ENCODE peak calls at places on chromosome 15, in four cellular contexts. One of them, this sample, is unnamed.

GRCh38 chr15:38414351-38414750 is 39.6 kb upstream of the FAM98B start:
- DNase-seq in astrocyte of the cerebellum: peak; percentile 67
- DNase-seq in neural progenitor cell: peak; percentile 64
- DNase-seq in fibroblast of pulmonary artery: peak; percentile 87
- DNase-seq in this sample: peak; percentile 53

GRCh38 chr15:51737538-51738305 is at the start of gene LYSMD2:
- DNase-seq in astrocyte of the cerebellum: no peak
- DNase-seq in neural progenitor cell: peak; percentile 74
- DNase-seq in fibroblast of pulmonary artery: peak; percentile 50
- DNase-seq in this sample: peak; percentile 51

GRCh38 chr15:49521802-49522201 is 98.8 kb downstream of the FGF7 start:
- DNase-seq in fibroblast of pulmonary artery: peak; percentile 36
- DNase-seq in neural progenitor cell: no peak
- DNase-seq in astrocyte of the cerebellum: no peak
- DNase-seq in this sample: peak; percentile 29

GRCh38 chr15:31598620-31599019 is 272.0 kb downstream of the KLF13 start:
- DNase-seq in neural progenitor cell: peak; percentile 30
- DNase-seq in astrocyte of the cerebellum: no peak
- DNase-seq in fibroblast of pulmonary artery: no peak
- DNase-seq in this sample: no peak

GRCh38 chr15:75178171-75178937 is 23.3 kb upstream of the C15orf39 start:
- DNase-seq in astrocyte of the cerebellum: no peak
- DNase-seq in neural progenitor cell: peak; percentile 74
- DNase-seq in fibroblast of pulmonary artery: no peak
- DNase-seq in this sample: no peak

GRCh38 chr15:31469801-31470545 is 143.3 kb downstream of the KLF13 start:
- DNase-seq in fibroblast of pulmonary artery: no peak
- DNase-seq in astrocyte of the cerebellum: no peak
- DNase-seq in neural progenitor cell: no peak
- DNase-seq in this sample: no peak

GRCh38 chr15:51770902-51771301 is 19.5 kb downstream of the TMOD2 start:
- DNase-seq in neural progenitor cell: no peak
- DNase-seq in fibroblast of pulmonary artery: no peak
- DNase-seq in astrocyte of the cerebellum: no peak
- DNase-seq in this sample: no peak

GRCh38 chr15:75646944-75647364 is 758 bp upstream of the SNX33 start:
- DNase-seq in astrocyte of the cerebellum: no peak
- DNase-seq in fibroblast of pulmonary artery: no peak
- DNase-seq in neural progenitor cell: peak; percentile 46
- DNase-seq in this sample: peak; percentile 40

GRCh38 chr15:47834093-47834492 is 116.8 kb downstream of the SEMA6D start:
- DNase-seq in neural progenitor cell: no peak
- DNase-seq in fibroblast of pulmonary artery: no peak
- DNase-seq in astrocyte of the cerebellum: no peak
- DNase-seq in this sample: peak; percentile 23

GRCh38 chr15:36331531-36332275 is 247.7 kb upstream of the CDIN1 start:
- DNase-seq in astrocyte of the cerebellum: no peak
- DNase-seq in neural progenitor cell: no peak
- DNase-seq in fibroblast of pulmonary artery: peak; percentile 27
- DNase-seq in this sample: no peak

GRCh38 chr15:84658788-84659411 is 901 bp upstream of the NMB start:
- DNase-seq in neural progenitor cell: no peak
- DNase-seq in fibroblast of pulmonary artery: no peak
- DNase-seq in astrocyte of the cerebellum: no peak
- DNase-seq in this sample: no peak

GRCh38 chr15:73637527-73637926 is 4.3 kb upstream of the NPTN start:
- DNase-seq in fibroblast of pulmonary artery: no peak
- DNase-seq in astrocyte of the cerebellum: no peak
- DNase-seq in neural progenitor cell: no peak
- DNase-seq in this sample: peak; percentile 54

GRCh38 chr15:79209116-79209515 is 73.4 kb upstream of the ANKRD34C start:
- DNase-seq in fibroblast of pulmonary artery: no peak
- DNase-seq in neural progenitor cell: no peak
- DNase-seq in astrocyte of the cerebellum: no peak
- DNase-seq in this sample: no peak

GRCh38 chr15:68183886-68184285 is 21.2 kb downstream of the CALML4 start:
- DNase-seq in fibroblast of pulmonary artery: peak; percentile 77
- DNase-seq in neural progenitor cell: no peak
- DNase-seq in astrocyte of the cerebellum: no peak
- DNase-seq in this sample: peak; percentile 15

GRCh38 chr15:96849501-96849900 is 519.0 kb downstream of the NR2F2 start:
- DNase-seq in neural progenitor cell: no peak
- DNase-seq in fibroblast of pulmonary artery: peak; percentile 38
- DNase-seq in astrocyte of the cerebellum: peak; percentile 32
- DNase-seq in this sample: peak; percentile 4

GRCh38 chr15:82750831-82751181 is 41.1 kb upstream of the AP3B2 start:
- DNase-seq in fibroblast of pulmonary artery: no peak
- DNase-seq in neural progenitor cell: no peak
- DNase-seq in astrocyte of the cerebellum: no peak
- DNase-seq in this sample: no peak

GRCh38 chr15:48380183-48380582 is 49.0 kb downstream of the DUT start:
- DNase-seq in neural progenitor cell: no peak
- DNase-seq in fibroblast of pulmonary artery: no peak
- DNase-seq in astrocyte of the cerebellum: no peak
- DNase-seq in this sample: no peak

GRCh38 chr15:42619641-42620371 is 44.4 kb downstream of the STARD9 start:
- DNase-seq in astrocyte of the cerebellum: peak; percentile 49
- DNase-seq in neural progenitor cell: peak; percentile 79
- DNase-seq in fibroblast of pulmonary artery: no peak
- DNase-seq in this sample: no peak

GRCh38 chr15:87118424-87118823 is 1038.8 kb downstream of the AGBL1 start:
- DNase-seq in astrocyte of the cerebellum: no peak
- DNase-seq in fibroblast of pulmonary artery: no peak
- DNase-seq in neural progenitor cell: no peak
- DNase-seq in this sample: no peak

GRCh38 chr15:67240235-67241131 is 14.0 kb downstream of the AAGAB start:
- DNase-seq in fibroblast of pulmonary artery: no peak
- DNase-seq in astrocyte of the cerebellum: no peak
- DNase-seq in neural progenitor cell: no peak
- DNase-seq in this sample: peak; percentile 30

GRCh38 chr15:76107169-76107568 is 47.4 kb downstream of the TMEM266 start:
- DNase-seq in astrocyte of the cerebellum: no peak
- DNase-seq in fibroblast of pulmonary artery: no peak
- DNase-seq in neural progenitor cell: no peak
- DNase-seq in this sample: peak; percentile 60

GRCh38 chr15:89450076-89451006 is 46.0 kb downstream of the RHCG start:
- DNase-seq in astrocyte of the cerebellum: no peak
- DNase-seq in neural progenitor cell: no peak
- DNase-seq in fibroblast of pulmonary artery: no peak
- DNase-seq in this sample: no peak

GRCh38 chr15:48890375-48890972 is 12.5 kb downstream of the EID1 start:
- DNase-seq in astrocyte of the cerebellum: no peak
- DNase-seq in neural progenitor cell: no peak
- DNase-seq in fibroblast of pulmonary artery: no peak
- DNase-seq in this sample: no peak

GRCh38 chr15:93983501-93983900 is 247.9 kb upstream of the MCTP2 start:
- DNase-seq in neural progenitor cell: no peak
- DNase-seq in astrocyte of the cerebellum: no peak
- DNase-seq in fibroblast of pulmonary artery: no peak
- DNase-seq in this sample: no peak

GRCh38 chr15:100029868-100030479 is 296.7 kb upstream of the LYSMD4 start:
- DNase-seq in neural progenitor cell: no peak
- DNase-seq in astrocyte of the cerebellum: no peak
- DNase-seq in fibroblast of pulmonary artery: no peak
- DNase-seq in this sample: no peak

GRCh38 chr15:25862469-25863066 is 559 bp downstream of the ATP10A start:
- DNase-seq in astrocyte of the cerebellum: no peak
- DNase-seq in fibroblast of pulmonary artery: peak; percentile 12
- DNase-seq in neural progenitor cell: peak; percentile 21
- DNase-seq in this sample: peak; percentile 9

GRCh38 chr15:35690698-35691116 is 144.7 kb upstream of the DPH6 start:
- DNase-seq in fibroblast of pulmonary artery: peak; percentile 99
- DNase-seq in neural progenitor cell: no peak
- DNase-seq in astrocyte of the cerebellum: peak; percentile 69
- DNase-seq in this sample: peak; percentile 32

GRCh38 chr15:61879219-61879618 is 181.0 kb downstream of the VPS13C start:
- DNase-seq in fibroblast of pulmonary artery: no peak
- DNase-seq in neural progenitor cell: no peak
- DNase-seq in astrocyte of the cerebellum: peak; percentile 19
- DNase-seq in this sample: peak; percentile 80

GRCh38 chr15:55231455-55231854 is 34.7 kb upstream of the RSL24D1 start:
- DNase-seq in fibroblast of pulmonary artery: no peak
- DNase-seq in neural progenitor cell: no peak
- DNase-seq in astrocyte of the cerebellum: no peak
- DNase-seq in this sample: no peak

GRCh38 chr15:35019401-35020327 is 31.6 kb upstream of the ZNF770 start:
- DNase-seq in fibroblast of pulmonary artery: peak; percentile 49
- DNase-seq in neural progenitor cell: no peak
- DNase-seq in astrocyte of the cerebellum: no peak
- DNase-seq in this sample: peak; percentile 57

GRCh38 chr15:42232606-42233005 is 24.5 kb upstream of the VPS39 start:
- DNase-seq in fibroblast of pulmonary artery: no peak
- DNase-seq in neural progenitor cell: no peak
- DNase-seq in astrocyte of the cerebellum: no peak
- DNase-seq in this sample: no peak

GRCh38 chr15:93846148-93846547 is 385.2 kb upstream of the MCTP2 start:
- DNase-seq in fibroblast of pulmonary artery: no peak
- DNase-seq in astrocyte of the cerebellum: no peak
- DNase-seq in neural progenitor cell: no peak
- DNase-seq in this sample: no peak

GRCh38 chr15:66777054-66777453 is 75.0 kb downstream of the SMAD6 start:
- DNase-seq in fibroblast of pulmonary artery: no peak
- DNase-seq in neural progenitor cell: no peak
- DNase-seq in astrocyte of the cerebellum: no peak
- DNase-seq in this sample: no peak

GRCh38 chr15:70783610-70784021 is 20.3 kb upstream of the UACA start:
- DNase-seq in neural progenitor cell: no peak
- DNase-seq in fibroblast of pulmonary artery: peak; percentile 69
- DNase-seq in astrocyte of the cerebellum: no peak
- DNase-seq in this sample: peak; percentile 60

GRCh38 chr15:78540955-78541743 is 905 bp downstream of the PSMA4 start:
- DNase-seq in fibroblast of pulmonary artery: no peak
- DNase-seq in neural progenitor cell: no peak
- DNase-seq in astrocyte of the cerebellum: no peak
- DNase-seq in this sample: peak; percentile 5

GRCh38 chr15:41969851-41970431 is 2.4 kb downstream of the EHD4 start:
- DNase-seq in astrocyte of the cerebellum: no peak
- DNase-seq in neural progenitor cell: no peak
- DNase-seq in fibroblast of pulmonary artery: no peak
- DNase-seq in this sample: peak; percentile 54

GRCh38 chr15:39976291-39977274 is 42.7 kb downstream of the EIF2AK4 start:
- DNase-seq in fibroblast of pulmonary artery: peak; percentile 62
- DNase-seq in neural progenitor cell: peak; percentile 61
- DNase-seq in astrocyte of the cerebellum: no peak
- DNase-seq in this sample: peak; percentile 39

DNA sequence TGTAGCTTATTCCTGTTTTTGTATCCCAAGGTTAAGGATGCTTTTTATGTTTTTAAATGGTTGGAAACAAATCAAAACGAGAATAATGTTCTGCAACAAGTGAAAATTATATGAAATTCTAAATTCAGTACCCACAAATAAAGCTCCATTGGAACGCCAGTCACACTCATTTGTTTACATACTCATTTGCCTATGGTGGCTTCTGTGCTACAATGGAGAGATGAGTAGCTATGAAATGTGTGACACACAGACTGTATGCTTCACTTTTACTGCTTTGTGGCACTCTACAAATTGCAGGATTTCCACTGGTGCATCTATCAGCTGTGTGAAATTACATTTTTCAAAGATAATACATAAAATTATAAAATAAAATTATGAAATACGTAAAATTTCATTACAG is 112.2 kb upstream of the TSPAN3 start:
- DNase-seq in astrocyte of the cerebellum: no peak
- DNase-seq in fibroblast of pulmonary artery: no peak
- DNase-seq in neural progenitor cell: no peak
- DNase-seq in this sample: no peak
- TF ChIP-seq CTCF in astrocyte of the cerebellum: no peak
- TF ChIP-seq CTCF in fibroblast of pulmonary artery: no peak
- TF ChIP-seq CTCF in neural progenitor cell: no peak
- TF ChIP-seq CTCF in this sample: no peak

GRCh38 chr15:64844576-64845140 is 2.9 kb downstream of the PLEKHO2 start:
- DNase-seq in neural progenitor cell: peak; percentile 39
- DNase-seq in fibroblast of pulmonary artery: no peak
- DNase-seq in astrocyte of the cerebellum: no peak
- DNase-seq in this sample: no peak

GRCh38 chr15:64842099-64842940 is 605 bp downstream of the PLEKHO2 start:
- DNase-seq in fibroblast of pulmonary artery: peak; percentile 49
- DNase-seq in neural progenitor cell: peak; percentile 42
- DNase-seq in astrocyte of the cerebellum: no peak
- DNase-seq in this sample: peak; percentile 35

GRCh38 chr15:64842986-64843561 is 1.4 kb downstream of the PLEKHO2 start:
- DNase-seq in astrocyte of the cerebellum: no peak
- DNase-seq in neural progenitor cell: no peak
- DNase-seq in fibroblast of pulmonary artery: peak; percentile 74
- DNase-seq in this sample: no peak

GRCh38 chr15:64843996-64844395 is 2.3 kb downstream of the PLEKHO2 start:
- DNase-seq in neural progenitor cell: peak; percentile 1
- DNase-seq in astrocyte of the cerebellum: no peak
- DNase-seq in fibroblast of pulmonary artery: no peak
- DNase-seq in this sample: no peak

DNA sequence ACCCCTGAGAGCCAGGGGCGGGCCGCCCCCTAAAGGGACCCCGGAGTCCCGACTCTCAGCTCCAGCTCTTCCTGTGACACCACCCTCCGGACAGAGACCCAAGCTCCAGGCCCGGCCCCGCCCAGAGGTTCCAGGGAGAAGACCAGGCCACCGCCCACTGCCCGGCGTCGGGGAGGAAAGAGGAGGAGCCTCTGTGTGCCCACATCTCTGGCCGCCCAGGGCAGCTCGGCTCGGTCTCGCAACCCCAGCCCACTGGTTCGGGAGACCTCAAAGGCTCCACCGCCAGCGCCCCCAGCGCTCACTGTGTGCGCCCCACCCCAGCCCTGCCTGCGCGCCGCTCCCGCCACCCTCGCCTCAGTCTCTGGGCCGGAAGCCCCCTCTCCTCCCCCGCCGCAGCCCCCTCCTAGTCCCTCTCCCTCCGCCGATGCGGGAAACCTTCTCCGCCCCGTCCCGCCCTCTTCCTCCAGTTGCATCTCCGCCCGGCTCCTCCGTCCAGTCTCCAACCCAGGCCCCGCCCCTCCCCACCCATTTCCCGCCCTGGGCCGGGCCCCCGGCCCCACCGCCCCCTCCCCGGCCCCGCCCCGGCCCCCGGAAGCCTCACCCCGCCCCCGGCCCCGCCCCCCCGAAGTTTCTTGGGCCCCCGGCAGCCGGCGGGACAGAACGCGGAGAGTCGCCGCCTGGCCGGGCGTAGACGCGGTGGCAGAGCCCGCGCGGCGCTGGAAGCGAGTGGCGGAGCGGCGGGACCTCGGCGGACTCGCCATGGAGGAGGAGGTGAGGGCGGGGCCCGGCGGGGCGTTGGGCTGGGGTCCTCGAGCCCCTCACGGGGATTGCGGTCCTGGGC is at the start of gene PLEKHO2:
- DNase-seq in neural progenitor cell: peak; percentile 98
- DNase-seq in fibroblast of pulmonary artery: peak; percentile 96
- DNase-seq in astrocyte of the cerebellum: peak; percentile 87
- DNase-seq in this sample: peak; percentile 87
- TF ChIP-seq CTCF in neural progenitor cell: peak; percentile 39
- TF ChIP-seq CTCF in fibroblast of pulmonary artery: peak; percentile 5
- TF ChIP-seq CTCF in astrocyte of the cerebellum: no peak
- TF ChIP-seq CTCF in this sample: no peak

GRCh38 chr15:92809064-92809879 is 90.9 kb upstream of the CHD2 start:
- DNase-seq in fibroblast of pulmonary artery: peak; percentile 98
- DNase-seq in neural progenitor cell: peak; percentile 99
- DNase-seq in astrocyte of the cerebellum: peak; percentile 90
- DNase-seq in this sample: peak; percentile 96
- TF ChIP-seq CTCF in fibroblast of pulmonary artery: peak; percentile 16
- TF ChIP-seq CTCF in neural progenitor cell: peak; percentile 91
- TF ChIP-seq CTCF in astrocyte of the cerebellum: peak; percentile 79
- TF ChIP-seq CTCF in this sample: peak; percentile 74

GRCh38 chr15:63504979-63505841 is 817 bp downstream of the USP3 start:
- DNase-seq in astrocyte of the cerebellum: no peak
- DNase-seq in neural progenitor cell: peak; percentile 79
- DNase-seq in fibroblast of pulmonary artery: peak; percentile 57
- DNase-seq in this sample: peak; percentile 48
- TF ChIP-seq CTCF in astrocyte of the cerebellum: peak; percentile 25
- TF ChIP-seq CTCF in neural progenitor cell: peak; percentile 18
- TF ChIP-seq CTCF in fibroblast of pulmonary artery: peak; percentile 23
- TF ChIP-seq CTCF in this sample: peak; percentile 16

This sample was measured in mammary epithelial cell.